ENCODE peak calls at places on chromosomes 11 and 22, in five cellular contexts. W, N, Y, R and Q are unnamed samples.

GRCh38 chr11:76339217-76339616 is 41.7 kb downstream of the THAP12 start:
- DNase-seq in Y (peak), N (no peak), W (no peak), R (peak), Q (no peak)

GRCh38 chr11:47995318-47995717 is 15.0 kb downstream of the PTPRJ start:
- DNase-seq in N (no peak), Y (no peak), R (no peak), W (no peak), Q (no peak)

GRCh38 chr22:25714739-25715138 is 27.2 kb upstream of the MYO18B start:
- DNase-seq in N (no peak), W (no peak), R (no peak), Y (no peak), Q (no peak)

GRCh38 chr11:14454861-14455632 is 44.6 kb downstream of the COPB1 start:
- DNase-seq in R (peak), Y (no peak), W (no peak), N (peak), Q (no peak)

GRCh38 chr11:100867601-100868000 is 180.5 kb downstream of the ARHGAP42 start:
- DNase-seq in W (no peak), R (no peak), Y (no peak), N (no peak), Q (no peak)

GRCh38 chr22:42275176-42275575 is 4.7 kb upstream of the TCF20 start:
- DNase-seq in W (no peak), Y (no peak), N (no peak), R (no peak), Q (no peak)

GRCh38 chr11:128802358-128802981 is 64.6 kb downstream of the KCNJ1 start:
- DNase-seq in R (peak), W (peak), N (peak), Y (peak), Q (peak)

GRCh38 chr22:45294030-45294429 is 9.3 kb downstream of the UPK3A start:
- DNase-seq in R (no peak), W (no peak), Y (no peak), N (no peak), Q (no peak)

GRCh38 chr22:37020192-37020479 is 594 bp downstream of the MPST start:
- DNase-seq in Y (peak), W (no peak), N (no peak), R (peak), Q (no peak)

GRCh38 chr22:38317995-38318715 is 922 bp upstream of the CSNK1E start:
- DNase-seq in Y (peak), R (peak), N (no peak), W (no peak), Q (no peak)

GRCh38 chr11:60954421-60954820 is 2.4 kb upstream of the SLC15A3 start:
- DNase-seq in N (no peak), W (no peak), Y (no peak), R (no peak), Q (no peak)

GRCh38 chr11:94218372-94218771 is 86.0 kb upstream of the IZUMO1R start:
- DNase-seq in Y (no peak), R (no peak), W (peak), N (no peak), Q (no peak)

GRCh38 chr11:43916621-43917020 is 25.8 kb upstream of the C11orf96 start:
- DNase-seq in Y (no peak), N (no peak), W (no peak), R (no peak), Q (no peak)

GRCh38 chr11:3867209-3868071 is 12.0 kb downstream of the STIM1 start:
- DNase-seq in N (no peak), W (no peak), R (peak), Y (peak), Q (no peak)

GRCh38 chr11:15955595-15955994 is 400.8 kb downstream of the SOX6 start:
- DNase-seq in Y (no peak), N (no peak), R (peak), W (no peak), Q (no peak)

GRCh38 chr11:69734367-69734766 is 30.5 kb upstream of the FGF19 start:
- DNase-seq in N (no peak), R (no peak), Y (no peak), W (no peak), Q (no peak)

GRCh38 chr22:44396021-44396726 is 83.4 kb upstream of the SHISAL1 start:
- DNase-seq in W (no peak), N (peak), Y (no peak), R (no peak), Q (no peak)

GRCh38 chr11:60206616-60207015 is 23.7 kb upstream of the MS4A6A start:
- DNase-seq in N (no peak), Y (no peak), W (no peak), R (no peak), Q (no peak)

GRCh38 chr22:20209761-20210250 is 58.3 kb downstream of the RTN4R start:
- DNase-seq in Y (no peak), N (no peak), R (no peak), W (no peak), Q (no peak)

GRCh38 chr22:38417252-38418060 is 37.5 kb downstream of the KCNJ4 start:
- DNase-seq in W (no peak), R (no peak), N (no peak), Y (no peak), Q (peak)

GRCh38 chr11:62500066-62501035 is 46.3 kb downstream of the AHNAK start:
- DNase-seq in N (no peak), Y (no peak), W (no peak), R (no peak), Q (no peak)

GRCh38 chr11:67419330-67420049 is 4.0 kb downstream of the CARNS1 start:
- DNase-seq in Y (no peak), N (no peak), W (no peak), R (no peak), Q (no peak)

GRCh38 chr11:128469220-128469619 is 118.1 kb downstream of the ETS1 start:
- DNase-seq in Y (no peak), W (no peak), R (no peak), N (no peak), Q (no peak)

GRCh38 chr22:35970601-35971417 is 57.8 kb downstream of the RBFOX2 start:
- DNase-seq in N (no peak), Y (no peak), W (no peak), R (no peak), Q (no peak)

GRCh38 chr11:69374110-69374981 is 80.4 kb downstream of the MYEOV start:
- DNase-seq in Y (no peak), W (no peak), N (peak), R (no peak), Q (peak)

GRCh38 chr11:79794057-79794456 is 353.2 kb upstream of the TENM4 start:
- DNase-seq in R (no peak), N (no peak), Y (no peak), W (no peak), Q (no peak)

GRCh38 chr11:9990221-9990973 is 303.6 kb downstream of the SBF2 start:
- DNase-seq in Y (no peak), W (no peak), N (no peak), R (no peak), Q (no peak)

GRCh38 chr11:113553905-113554304 is 78.7 kb upstream of the DRD2 start:
- DNase-seq in R (no peak), N (no peak), W (no peak), Y (no peak), Q (peak)
- TF ChIP-seq CTCF in R (no peak), N (peak), W (no peak), Y (no peak), Q (peak)

DNA sequence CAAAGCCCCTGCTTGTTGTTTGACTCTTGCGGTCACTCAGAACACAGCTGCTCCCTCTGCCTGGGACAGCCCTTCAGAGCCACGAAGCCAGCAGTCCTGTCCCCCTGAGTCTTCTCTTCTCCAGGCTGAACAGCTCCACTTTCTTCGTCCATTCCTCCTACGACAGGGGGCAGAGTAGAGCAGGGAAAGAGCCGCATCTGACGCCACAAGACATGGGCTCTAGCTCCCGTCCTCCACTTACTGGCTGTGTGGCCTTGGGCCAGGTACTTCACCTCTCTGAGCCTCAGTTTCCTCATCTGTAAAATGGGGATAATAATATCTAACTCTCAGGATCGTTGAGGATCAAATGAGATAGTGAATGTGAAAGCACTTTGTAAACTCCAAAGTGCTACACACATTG is 29.9 kb downstream of the CHRDL2 start:
- DNase-seq in Y (no peak), R (no peak), N (peak), W (no peak), Q (no peak)
- TF ChIP-seq CTCF in Y (no peak), R (peak), N (peak), W (no peak), Q (no peak)

GRCh38 chr11:117985953-117986887 is at the start of gene IL10RA:
- DNase-seq in N (peak), Y (peak), W (peak), R (peak), Q (peak)

GRCh38 chr11:117992136-117992535 is 5.9 kb downstream of the IL10RA start:
- DNase-seq in Y (no peak), N (no peak), R (no peak), W (no peak), Q (no peak)

GRCh38 chr11:117992620-117993019 is 6.4 kb downstream of the IL10RA start:
- DNase-seq in Y (no peak), N (no peak), R (no peak), W (no peak), Q (no peak)

GRCh38 chr11:117986981-117987495 is 844 bp downstream of the IL10RA start:
- DNase-seq in R (no peak), W (no peak), Y (no peak), N (no peak), Q (no peak)

DNA sequence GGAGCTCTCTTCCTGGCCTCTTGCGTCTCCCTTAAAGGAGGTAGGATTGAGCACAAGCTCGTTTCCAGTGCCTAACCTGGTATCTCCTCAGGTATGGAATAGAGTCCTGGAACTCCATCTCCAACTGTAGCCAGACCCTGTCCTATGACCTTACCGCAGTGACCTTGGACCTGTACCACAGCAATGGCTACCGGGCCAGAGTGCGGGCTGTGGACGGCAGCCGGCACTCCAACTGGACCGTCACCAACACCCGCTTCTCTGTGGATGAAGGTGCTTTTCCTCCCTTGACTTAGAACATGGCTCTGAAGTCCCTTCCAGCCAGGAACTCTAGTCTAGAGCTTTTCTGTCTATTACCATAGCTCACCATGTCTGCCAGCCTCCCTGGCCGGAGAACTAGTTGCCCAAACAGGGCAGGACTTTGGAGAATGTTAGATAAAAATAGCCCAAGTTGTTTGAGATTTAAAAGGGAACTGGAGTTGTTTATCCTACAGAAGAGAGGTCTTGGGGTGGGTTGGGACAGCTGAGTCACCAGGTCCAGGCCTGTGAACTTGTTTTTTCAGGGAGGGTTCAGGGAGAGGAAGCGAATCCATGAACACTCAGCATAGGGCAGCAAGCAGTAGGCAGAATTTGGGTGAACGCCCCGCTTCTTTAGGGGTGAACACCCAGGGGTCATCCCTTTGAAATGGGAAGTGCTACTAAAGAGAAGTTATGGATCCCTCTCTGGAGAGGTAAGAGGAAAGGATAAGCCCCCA is 3.3 kb downstream of the IL10RA start:
- DNase-seq in Y (peak), W (no peak), N (no peak), R (no peak), Q (no peak)
- TF ChIP-seq CTCF in Y (no peak), W (no peak), N (no peak), R (no peak), Q (no peak)

DNA sequence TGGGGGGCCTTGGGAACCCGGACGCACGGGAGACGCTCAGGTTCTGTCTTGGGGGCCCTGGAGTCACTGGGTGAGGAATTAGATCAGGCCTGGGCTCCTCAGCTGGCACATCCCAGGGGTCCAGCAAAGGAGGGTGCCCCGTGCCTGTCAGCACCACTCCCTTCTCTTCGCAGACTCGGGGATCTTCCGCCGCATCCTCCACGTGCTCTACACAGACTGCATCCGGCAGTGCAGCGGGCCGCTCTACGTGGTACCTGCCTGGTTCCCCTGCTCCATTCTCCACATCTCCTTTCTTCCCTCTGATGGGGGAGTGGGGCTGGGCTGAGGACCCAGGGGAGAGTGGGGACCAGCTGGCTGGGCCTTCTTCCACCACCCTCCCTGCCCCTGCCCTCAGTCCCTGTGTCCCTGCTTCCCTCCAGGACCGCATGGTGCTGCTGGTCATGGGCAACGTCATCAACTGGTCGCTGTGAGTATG is 6.7 kb upstream of the TAGLN start:
- DNase-seq in R (no peak), W (no peak), N (no peak), Y (no peak), Q (no peak)
- TF ChIP-seq CTCF in R (no peak), W (no peak), N (no peak), Y (no peak), Q (no peak)